ENCODE peak calls at places on chromosomes 4 and X, in five cellular contexts. One of them, this sample, is unnamed. For H3K36me3, the result is how much of the 10 kb centered on the place peaks cover.

GRCh38 chr4:17283832-17284231 is 228.1 kb downstream of the QDPR start:
- DNase-seq in psoas muscle: no peak
- DNase-seq in cardiac muscle cell: no peak
- DNase-seq in brain microvascular endothelial cell: no peak
- DNase-seq in neural progenitor cell: no peak
- DNase-seq in this sample: no peak

GRCh38 chrX:79413009-79413408 is 45.9 kb upstream of the ITM2A start:
- DNase-seq in psoas muscle: no peak
- DNase-seq in brain microvascular endothelial cell: no peak
- DNase-seq in neural progenitor cell: peak
- DNase-seq in cardiac muscle cell: peak
- DNase-seq in this sample: no peak

GRCh38 chr4:1819284-1819683 is 26.2 kb downstream of the FGFR3 start:
- DNase-seq in cardiac muscle cell: no peak
- DNase-seq in neural progenitor cell: no peak
- DNase-seq in psoas muscle: peak
- DNase-seq in brain microvascular endothelial cell: no peak
- DNase-seq in this sample: no peak

GRCh38 chrX:84047339-84047738 is 140.7 kb downstream of the RPS6KA6 start:
- DNase-seq in neural progenitor cell: no peak
- DNase-seq in cardiac muscle cell: no peak
- DNase-seq in brain microvascular endothelial cell: no peak
- DNase-seq in psoas muscle: no peak
- DNase-seq in this sample: no peak

GRCh38 chrX:72027024-72027913 is 104.4 kb downstream of the RTL5 start:
- DNase-seq in cardiac muscle cell: no peak
- DNase-seq in neural progenitor cell: no peak
- DNase-seq in psoas muscle: no peak
- DNase-seq in brain microvascular endothelial cell: no peak
- DNase-seq in this sample: peak

GRCh38 chrX:68870357-68870756 is 41.5 kb downstream of the EFNB1 start:
- DNase-seq in neural progenitor cell: no peak
- DNase-seq in psoas muscle: no peak
- DNase-seq in cardiac muscle cell: no peak
- DNase-seq in brain microvascular endothelial cell: no peak
- DNase-seq in this sample: no peak

GRCh38 chr4:17526695-17527477 is 11.9 kb downstream of the CLRN2 start:
- DNase-seq in psoas muscle: no peak
- DNase-seq in neural progenitor cell: no peak
- DNase-seq in cardiac muscle cell: no peak
- DNase-seq in brain microvascular endothelial cell: no peak
- DNase-seq in this sample: no peak

GRCh38 chr4:76683154-76683553 is 214.8 kb downstream of the SOWAHB start:
- DNase-seq in psoas muscle: no peak
- DNase-seq in brain microvascular endothelial cell: no peak
- DNase-seq in cardiac muscle cell: no peak
- DNase-seq in neural progenitor cell: no peak
- DNase-seq in this sample: no peak

GRCh38 chrX:68935362-68935761 is 106.5 kb downstream of the EFNB1 start:
- DNase-seq in brain microvascular endothelial cell: no peak
- DNase-seq in cardiac muscle cell: no peak
- DNase-seq in psoas muscle: no peak
- DNase-seq in neural progenitor cell: no peak
- DNase-seq in this sample: no peak

GRCh38 chrX:13051529-13052172 is 7.2 kb upstream of the FAM9C start:
- DNase-seq in brain microvascular endothelial cell: no peak
- DNase-seq in psoas muscle: no peak
- DNase-seq in neural progenitor cell: no peak
- DNase-seq in cardiac muscle cell: peak
- DNase-seq in this sample: no peak

GRCh38 chrX:140948827-140949226 is 53.6 kb upstream of the SPANXB1 start:
- DNase-seq in neural progenitor cell: no peak
- DNase-seq in cardiac muscle cell: no peak
- DNase-seq in psoas muscle: no peak
- DNase-seq in brain microvascular endothelial cell: no peak
- DNase-seq in this sample: no peak

GRCh38 chr4:134531013-134531412 is 329.4 kb upstream of the PABPC4L start:
- DNase-seq in psoas muscle: no peak
- DNase-seq in cardiac muscle cell: no peak
- DNase-seq in brain microvascular endothelial cell: no peak
- DNase-seq in neural progenitor cell: no peak
- DNase-seq in this sample: no peak

GRCh38 chr4:165873298-165874071 is 448 bp downstream of the TLL1 start:
- DNase-seq in brain microvascular endothelial cell: no peak
- DNase-seq in psoas muscle: peak
- DNase-seq in cardiac muscle cell: peak
- DNase-seq in neural progenitor cell: peak
- DNase-seq in this sample: no peak

GRCh38 chr4:182922551-182923284 is 5.5 kb upstream of the DCTD start:
- DNase-seq in cardiac muscle cell: peak
- DNase-seq in neural progenitor cell: no peak
- DNase-seq in psoas muscle: no peak
- DNase-seq in brain microvascular endothelial cell: no peak
- DNase-seq in this sample: no peak

GRCh38 chr4:68082758-68083157 is 46.9 kb downstream of the TMPRSS11F start:
- DNase-seq in psoas muscle: no peak
- DNase-seq in cardiac muscle cell: no peak
- DNase-seq in brain microvascular endothelial cell: no peak
- DNase-seq in neural progenitor cell: no peak
- DNase-seq in this sample: no peak

GRCh38 chr4:122819708-122820449 is 6.8 kb upstream of the FGF2 start:
- DNase-seq in neural progenitor cell: no peak
- DNase-seq in brain microvascular endothelial cell: peak
- DNase-seq in psoas muscle: no peak
- DNase-seq in cardiac muscle cell: peak
- DNase-seq in this sample: no peak

GRCh38 chr4:123127218-123127617 is 204.8 kb upstream of the NUDT6 start:
- DNase-seq in cardiac muscle cell: peak
- DNase-seq in psoas muscle: no peak
- DNase-seq in brain microvascular endothelial cell: no peak
- DNase-seq in neural progenitor cell: no peak
- DNase-seq in this sample: no peak

GRCh38 chr4:86582453-86582852 is 11.7 kb upstream of the PTPN13 start:
- DNase-seq in cardiac muscle cell: no peak
- DNase-seq in neural progenitor cell: no peak
- DNase-seq in brain microvascular endothelial cell: no peak
- DNase-seq in psoas muscle: no peak
- DNase-seq in this sample: no peak

GRCh38 chr4:39821951-39822350 is 124.0 kb downstream of the UBE2K start:
- DNase-seq in brain microvascular endothelial cell: no peak
- DNase-seq in neural progenitor cell: no peak
- DNase-seq in psoas muscle: no peak
- DNase-seq in cardiac muscle cell: no peak
- DNase-seq in this sample: no peak

GRCh38 chr4:110294165-110294564 is 95.8 kb upstream of the ELOVL6 start:
- DNase-seq in neural progenitor cell: no peak
- DNase-seq in brain microvascular endothelial cell: no peak
- DNase-seq in cardiac muscle cell: no peak
- DNase-seq in psoas muscle: no peak
- DNase-seq in this sample: no peak

GRCh38 chr4:7183161-7183560 is 9.2 kb upstream of the SORCS2 start:
- DNase-seq in cardiac muscle cell: no peak
- DNase-seq in brain microvascular endothelial cell: no peak
- DNase-seq in neural progenitor cell: no peak
- DNase-seq in psoas muscle: no peak
- DNase-seq in this sample: no peak

GRCh38 chr4:7779194-7779768 is 160.4 kb downstream of the AFAP1 start:
- DNase-seq in cardiac muscle cell: peak
- DNase-seq in neural progenitor cell: peak
- DNase-seq in brain microvascular endothelial cell: peak
- DNase-seq in psoas muscle: no peak
- DNase-seq in this sample: no peak

GRCh38 chr4:57109847-57110634 is at the start of gene IGFBP7:
- DNase-seq in psoas muscle: peak
- DNase-seq in neural progenitor cell: peak
- DNase-seq in cardiac muscle cell: peak
- DNase-seq in brain microvascular endothelial cell: no peak
- DNase-seq in this sample: peak

GRCh38 chr4:127781303-127782024 is 658 bp upstream of the HSPA4L start:
- DNase-seq in neural progenitor cell: no peak
- DNase-seq in cardiac muscle cell: peak
- DNase-seq in psoas muscle: peak
- DNase-seq in brain microvascular endothelial cell: no peak
- DNase-seq in this sample: no peak

GRCh38 chrX:12370444-12371089 is 232.3 kb downstream of the FRMPD4 start:
- DNase-seq in cardiac muscle cell: peak
- DNase-seq in neural progenitor cell: no peak
- DNase-seq in psoas muscle: no peak
- DNase-seq in brain microvascular endothelial cell: peak
- DNase-seq in this sample: no peak

GRCh38 chr4:109803924-109804571 is 2.2 kb upstream of the CFI start:
- DNase-seq in cardiac muscle cell: peak
- DNase-seq in neural progenitor cell: peak
- DNase-seq in psoas muscle: no peak
- DNase-seq in brain microvascular endothelial cell: peak
- DNase-seq in this sample: no peak

DNA sequence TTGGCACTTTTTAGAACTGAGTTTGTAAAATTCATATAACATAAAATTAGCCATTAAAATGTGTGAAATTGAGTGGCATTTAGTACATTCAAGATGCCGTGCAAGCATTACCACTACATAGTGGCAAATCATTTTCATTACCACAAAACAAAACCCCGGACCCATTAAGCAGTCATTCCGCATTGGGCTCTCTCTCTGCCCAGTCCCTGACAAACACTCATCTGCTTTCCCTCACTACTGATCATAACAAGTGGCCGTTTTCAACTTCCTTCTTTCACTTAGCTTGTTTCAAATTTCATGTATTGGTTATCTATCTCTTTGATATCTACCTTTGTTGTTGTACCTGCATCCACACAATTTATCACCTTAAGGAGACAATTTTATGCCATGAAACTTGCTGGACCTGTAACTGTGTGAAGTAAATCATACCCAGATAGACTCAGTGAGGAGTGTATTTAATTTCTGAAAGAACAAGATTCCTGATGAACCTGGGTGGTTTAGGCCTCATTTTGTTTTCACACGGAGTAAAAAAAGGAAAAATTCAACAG is 202.1 kb downstream of the OR13H1 start:
- DNase-seq in brain microvascular endothelial cell: no peak
- DNase-seq in neural progenitor cell: no peak
- DNase-seq in psoas muscle: no peak
- DNase-seq in cardiac muscle cell: no peak
- DNase-seq in this sample: no peak
- H3K36me3 ChIP-seq in brain microvascular endothelial cell: under half
- H3K36me3 ChIP-seq in neural progenitor cell: under half
- H3K36me3 ChIP-seq in psoas muscle: under half
- H3K36me3 ChIP-seq in cardiac muscle cell: under half
- H3K36me3 ChIP-seq in this sample: under half

DNA sequence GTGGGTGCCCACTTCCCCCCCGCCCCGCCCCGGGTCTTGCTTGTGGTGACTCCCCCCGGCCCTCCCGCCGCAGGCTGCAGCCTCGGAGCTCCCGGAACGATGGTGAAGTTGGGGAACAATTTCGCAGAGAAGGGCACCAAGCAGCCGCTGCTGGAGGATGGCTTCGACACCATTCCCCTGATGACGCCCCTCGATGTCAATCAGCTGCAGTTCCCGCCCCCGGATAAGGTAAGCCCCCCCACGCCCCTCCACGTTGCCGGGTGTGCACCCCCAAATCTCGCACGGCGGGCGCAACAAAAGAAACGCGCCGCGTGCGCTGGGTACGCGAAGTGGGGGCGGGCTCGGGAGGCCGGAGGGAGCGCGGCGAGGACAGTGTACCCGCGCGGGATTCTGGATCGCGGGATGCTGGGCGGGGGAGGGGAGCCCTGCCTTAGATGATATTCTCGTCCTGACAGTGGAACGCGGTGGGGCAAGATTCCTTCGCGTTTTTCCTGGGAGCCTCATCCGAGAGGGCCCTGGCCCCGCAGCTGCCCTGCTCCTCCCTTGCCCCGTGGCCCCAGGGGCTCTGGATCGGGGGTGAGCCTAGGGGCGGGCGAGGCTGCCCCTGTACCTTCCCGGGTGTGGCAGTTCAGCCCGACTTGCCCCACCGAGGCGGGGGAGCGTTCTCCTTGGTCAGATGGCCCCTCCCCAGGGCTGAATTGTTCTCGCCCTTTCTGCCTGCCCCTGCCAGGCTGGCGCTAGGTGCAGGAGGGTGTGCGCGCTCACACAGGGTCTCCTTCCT is 819 bp downstream of the NSG1 start:
- DNase-seq in psoas muscle: peak
- DNase-seq in cardiac muscle cell: peak
- DNase-seq in brain microvascular endothelial cell: no peak
- DNase-seq in neural progenitor cell: peak
- DNase-seq in this sample: no peak
- H3K4me3 ChIP-seq in psoas muscle: peak
- H3K4me3 ChIP-seq in cardiac muscle cell: peak
- H3K4me3 ChIP-seq in brain microvascular endothelial cell: peak
- H3K4me3 ChIP-seq in neural progenitor cell: peak
- H3K4me3 ChIP-seq in this sample: no peak

DNA sequence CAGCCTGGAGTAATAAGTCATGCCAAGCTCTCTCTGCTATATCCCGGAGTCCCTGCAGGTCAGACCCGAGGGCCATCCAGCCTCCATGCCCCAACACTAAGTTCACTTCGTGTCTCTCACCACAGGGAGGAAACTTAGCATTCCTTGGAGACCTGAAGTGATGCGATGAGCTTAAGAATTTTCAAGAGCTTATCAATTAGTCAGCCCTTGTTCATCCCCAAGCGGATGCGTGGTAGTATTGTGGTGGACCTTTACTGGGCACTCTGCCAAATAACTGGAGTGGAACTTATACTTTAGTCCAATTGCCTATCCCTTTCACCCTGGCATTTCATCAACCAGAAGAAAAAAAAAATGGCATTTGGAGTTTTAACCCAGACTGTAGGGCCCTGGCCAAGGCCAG is 137.2 kb downstream of the RELL1 start:
- DNase-seq in cardiac muscle cell: peak
- DNase-seq in brain microvascular endothelial cell: peak
- DNase-seq in psoas muscle: no peak
- DNase-seq in neural progenitor cell: no peak
- DNase-seq in this sample: no peak
- TF ChIP-seq CTCF in cardiac muscle cell: peak
- TF ChIP-seq CTCF in brain microvascular endothelial cell: peak
- TF ChIP-seq CTCF in psoas muscle: no peak
- TF ChIP-seq CTCF in neural progenitor cell: no peak
- TF ChIP-seq CTCF in this sample: no peak

GRCh38 chr4:143199503-143199902 is 14.8 kb downstream of the USP38 start:
- DNase-seq in cardiac muscle cell: no peak
- DNase-seq in brain microvascular endothelial cell: no peak
- DNase-seq in psoas muscle: no peak
- DNase-seq in neural progenitor cell: no peak
- DNase-seq in this sample: no peak

GRCh38 chr4:143202824-143203223 is 18.1 kb downstream of the USP38 start:
- DNase-seq in psoas muscle: no peak
- DNase-seq in neural progenitor cell: no peak
- DNase-seq in cardiac muscle cell: peak
- DNase-seq in brain microvascular endothelial cell: no peak
- DNase-seq in this sample: no peak

GRCh38 chr4:143207555-143207954 is 22.8 kb downstream of the USP38 start:
- DNase-seq in neural progenitor cell: no peak
- DNase-seq in brain microvascular endothelial cell: peak
- DNase-seq in psoas muscle: no peak
- DNase-seq in cardiac muscle cell: peak
- DNase-seq in this sample: no peak

DNA sequence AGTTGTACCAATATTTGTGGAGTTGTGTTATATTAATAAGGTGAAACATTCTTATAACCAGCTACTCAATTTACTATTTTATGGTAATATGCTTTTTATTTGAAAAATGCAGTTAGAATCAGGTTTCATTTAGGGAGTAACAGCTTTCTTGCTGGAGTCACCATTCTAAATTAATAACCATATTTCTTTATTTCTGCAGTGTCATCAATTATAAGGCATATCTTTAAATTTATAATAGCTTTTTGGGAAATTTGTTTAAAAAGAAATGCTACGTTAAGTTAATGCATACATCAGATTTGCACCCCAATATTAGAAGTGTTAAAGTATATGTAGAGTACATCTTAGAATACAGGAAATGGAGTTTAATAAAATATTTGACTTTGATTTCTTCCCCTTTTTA is 18.9 kb downstream of the USP38 start:
- DNase-seq in neural progenitor cell: no peak
- DNase-seq in brain microvascular endothelial cell: no peak
- DNase-seq in cardiac muscle cell: no peak
- DNase-seq in psoas muscle: no peak
- DNase-seq in this sample: no peak
- H3K36me3 ChIP-seq in neural progenitor cell: under half
- H3K36me3 ChIP-seq in brain microvascular endothelial cell: under half
- H3K36me3 ChIP-seq in cardiac muscle cell: under half
- H3K36me3 ChIP-seq in psoas muscle: under half
- H3K36me3 ChIP-seq in this sample: under half

This sample was measured in lung.